ENCODE peak calls at places on chromosomes 11 and 22, in five cellular contexts. J is A549, Y is HepG2, F is GM12878, M is K562. C is an unnamed sample.

GRCh38 chr22:47209077-47209514 is 446.6 kb downstream of the TBC1D22A start:
- DNase-seq in J (no peak), F (no peak), Y (no peak), M (no peak), C (no peak)

GRCh38 chr11:62444271-62444833 is 25.5 kb downstream of the SCGB1A1 start:
- DNase-seq in J (no peak), Y (no peak), M (no peak), F (peak), C (no peak)

GRCh38 chr11:95337972-95338429 is 107.0 kb upstream of the SESN3 start:
- DNase-seq in F (no peak), M (no peak), J (no peak), Y (no peak), C (no peak)

GRCh38 chr22:27662359-27663030 is 139.1 kb downstream of the MN1 start:
- DNase-seq in M (no peak), F (no peak), J (no peak), Y (peak), C (no peak)

GRCh38 chr22:37334859-37335818 is 52.8 kb downstream of the CYTH4 start:
- DNase-seq in Y (no peak), M (no peak), J (no peak), F (no peak), C (peak)

GRCh38 chr11:20474176-20474950 is 86.8 kb downstream of the PRMT3 start:
- DNase-seq in Y (no peak), F (no peak), J (no peak), M (no peak), C (no peak)

GRCh38 chr11:121606354-121606753 is 153.6 kb upstream of the SORL1-AS1 start:
- DNase-seq in Y (no peak), J (no peak), F (no peak), M (no peak), C (no peak)

GRCh38 chr11:110798231-110798630 is 86.0 kb upstream of the ARHGAP20 start:
- DNase-seq in Y (no peak), F (no peak), J (no peak), M (no peak), C (no peak)

GRCh38 chr11:117840881-117841581 is 16.5 kb upstream of the FXYD2 start:
- DNase-seq in F (no peak), Y (no peak), M (no peak), J (no peak), C (peak)

GRCh38 chr11:12390687-12391110 is 13.3 kb downstream of the PARVA start:
- DNase-seq in F (no peak), M (no peak), J (no peak), Y (no peak), C (no peak)

GRCh38 chr11:94868468-94868867 is 100.3 kb downstream of the AMOTL1 start:
- DNase-seq in M (no peak), J (no peak), Y (no peak), F (no peak), C (no peak)

GRCh38 chr11:61505640-61506155 is 2.9 kb upstream of the LRRC10B start:
- DNase-seq in J (no peak), Y (no peak), M (no peak), F (no peak), C (no peak)

GRCh38 chr11:35165416-35166368 is 26.7 kb downstream of the CD44 start:
- DNase-seq in F (peak), Y (no peak), J (no peak), M (no peak), C (no peak)

GRCh38 chr11:33375688-33376311 is 118.6 kb downstream of the HIPK3 start:
- DNase-seq in F (no peak), J (peak), M (no peak), Y (no peak), C (no peak)
- TF ChIP-seq KDM1A in F (no peak), J (no peak), M (no peak), Y (no peak), C (no peak)

DNA sequence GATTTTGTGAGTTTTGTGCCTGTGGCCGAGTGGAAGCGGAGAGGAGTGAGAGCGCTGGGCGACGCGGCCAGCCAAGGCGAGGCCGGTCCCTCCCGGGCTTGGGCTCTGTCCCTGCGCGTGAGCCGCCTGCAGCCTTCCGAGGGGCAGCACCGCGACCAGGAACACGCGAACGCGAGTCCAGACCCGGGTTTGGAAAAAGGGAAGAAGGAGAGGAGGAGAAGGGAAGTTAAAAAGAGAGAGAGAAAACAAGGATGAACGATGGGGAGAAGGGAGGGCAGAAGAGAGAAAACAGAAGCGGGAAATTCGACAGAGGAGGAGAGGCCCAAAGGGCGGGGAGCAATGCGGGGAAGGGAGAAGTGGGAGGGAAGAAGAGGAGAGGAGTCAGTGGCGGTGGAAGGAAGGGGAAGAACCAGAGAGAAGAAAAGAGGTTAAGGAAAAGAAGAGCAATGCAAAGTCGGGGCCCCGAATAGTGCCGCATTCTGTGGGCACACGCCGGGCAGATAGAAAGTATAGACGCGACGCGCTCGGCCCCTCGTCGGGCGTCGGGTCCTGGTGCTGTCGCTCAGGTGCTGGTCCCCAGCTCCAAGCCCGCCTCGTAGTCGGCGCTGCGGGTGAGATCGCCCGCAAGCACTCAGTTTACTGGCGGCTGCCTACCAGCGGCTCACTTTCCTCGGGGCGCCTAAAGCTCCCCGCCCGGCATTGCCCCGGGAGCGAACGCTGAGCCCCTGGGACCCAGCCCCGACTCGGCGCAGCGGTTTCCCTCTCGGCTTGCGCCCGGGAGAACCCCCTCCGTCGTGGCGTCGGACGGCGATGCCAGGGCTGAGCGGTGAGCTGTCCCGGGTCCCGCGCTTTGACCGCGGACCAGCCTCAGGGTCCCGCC is 2.8 kb upstream of the BARX2 start:
- DNase-seq in F (no peak), M (no peak), Y (no peak), J (no peak), C (peak)
- TF ChIP-seq KDM1A in F (no peak), M (no peak), Y (no peak), J (no peak), C (no peak)

DNA sequence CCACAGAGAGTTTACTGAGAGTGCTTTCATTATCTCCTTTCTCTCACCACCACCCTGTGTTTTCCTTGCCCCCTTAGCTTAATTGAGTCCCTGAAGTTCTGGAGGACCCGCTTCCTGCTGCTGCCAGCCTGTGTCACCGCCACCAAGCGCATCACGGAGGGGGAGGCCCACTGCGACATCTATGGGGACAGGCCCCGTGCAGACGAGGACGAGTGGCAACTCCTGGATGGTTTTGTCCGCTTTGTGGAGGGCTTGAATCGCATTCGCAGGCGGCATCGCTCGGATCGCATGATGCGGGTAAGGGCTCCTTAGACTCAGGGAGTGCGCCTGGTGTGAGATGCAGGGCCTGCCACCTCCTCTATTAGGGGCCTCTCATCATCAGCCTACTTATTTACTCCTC is 91.1 kb downstream of the DEPDC5 start:
- DNase-seq in M (no peak), Y (no peak), J (no peak), F (no peak), C (no peak)
- TF ChIP-seq KDM1A in M (no peak), Y (no peak), J (no peak), F (no peak), C (no peak)

DNA sequence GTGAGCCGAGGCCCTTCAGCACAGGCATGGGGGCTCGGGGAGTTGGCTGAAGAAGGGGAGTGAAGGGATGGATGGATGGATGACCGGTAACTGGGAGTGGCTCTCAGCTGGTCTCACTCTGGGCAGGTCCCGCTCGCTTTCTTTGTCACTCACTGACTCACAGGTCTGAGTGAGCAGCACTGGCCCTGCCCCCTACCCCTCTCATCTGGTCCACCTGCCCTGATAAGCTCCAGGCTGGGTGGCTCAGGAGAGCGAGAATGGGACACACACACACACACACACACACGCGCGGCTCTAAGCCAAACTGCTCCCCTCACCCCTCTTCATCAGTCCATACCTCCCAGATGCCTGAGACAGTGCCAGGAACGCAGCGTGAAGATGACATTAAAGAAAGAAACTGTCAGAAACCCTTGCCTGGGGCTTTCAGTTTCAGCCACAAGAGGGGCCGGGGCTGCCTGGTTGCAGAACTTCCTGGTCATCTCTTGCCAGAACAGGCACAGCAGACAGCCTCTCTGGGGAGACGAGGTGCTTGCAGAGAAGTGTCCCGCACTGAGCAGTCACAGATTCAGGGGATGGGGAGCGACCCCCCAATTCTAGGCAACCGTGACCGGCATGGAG is 16.5 kb upstream of the SHISAL1 start:
- DNase-seq in Y (no peak), J (no peak), F (peak), M (no peak), C (no peak)
- TF ChIP-seq KDM1A in Y (no peak), J (no peak), F (no peak), M (no peak), C (no peak)

DNA sequence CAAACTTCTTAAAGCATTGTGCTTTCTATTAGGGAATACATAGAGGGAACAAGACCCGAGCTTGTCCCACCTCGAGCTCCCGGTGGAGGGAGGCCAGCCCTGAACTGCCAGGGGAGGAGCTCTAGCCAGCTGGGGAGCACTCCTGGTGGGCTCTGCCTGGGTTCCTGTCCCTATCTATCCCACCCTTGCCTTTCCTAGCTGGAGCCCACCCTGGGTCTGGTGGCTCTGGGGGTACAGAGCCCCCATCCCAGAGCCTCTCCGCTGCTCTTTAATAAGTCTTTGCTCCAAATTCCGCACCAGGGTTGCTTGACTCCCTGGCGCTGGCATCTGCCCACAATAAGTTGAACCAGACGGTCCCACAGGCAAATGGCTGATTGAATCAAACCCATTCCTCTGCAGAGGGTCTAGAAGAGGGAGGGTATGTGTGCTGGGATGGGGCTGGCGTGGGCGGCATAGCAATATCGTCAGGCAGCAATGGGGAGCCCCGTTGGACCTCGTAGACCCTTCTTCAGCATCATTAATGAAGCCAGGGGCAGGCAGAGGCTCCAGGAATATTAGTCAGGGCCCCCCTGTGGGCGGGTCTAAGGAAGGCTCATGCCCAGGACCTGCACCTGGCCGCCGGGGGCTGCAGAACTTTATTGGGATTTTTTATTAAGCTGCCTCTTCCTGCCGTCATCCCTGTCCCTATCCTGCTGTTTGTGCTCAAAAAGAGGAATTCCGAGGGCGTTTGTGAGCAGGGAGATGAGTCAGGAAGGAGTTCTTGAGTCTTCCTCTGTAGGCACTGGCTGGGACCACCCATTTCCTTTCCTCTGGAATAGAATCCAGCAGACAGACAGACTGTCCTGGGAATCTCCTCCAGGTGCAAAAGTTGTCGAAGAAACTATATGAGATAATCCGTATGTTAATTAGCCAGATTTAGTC is 38.5 kb upstream of the RIC3 start:
- DNase-seq in J (no peak), M (no peak), F (no peak), Y (no peak), C (no peak)
- TF ChIP-seq KDM1A in J (no peak), M (no peak), F (no peak), Y (no peak), C (no peak)

GRCh38 chr22:39256186-39256552 is 11.4 kb upstream of the PDGFB start:
- DNase-seq in J (no peak), Y (no peak), F (no peak), M (no peak), C (no peak)
- TF ChIP-seq KDM1A in J (no peak), Y (no peak), F (no peak), M (no peak), C (no peak)

C was measured in H1.